ENCODE peak calls at places on chromosomes 2 and 18, in seven cellular contexts. One of them, this sample, is unnamed.

GRCh38 chr2:44479127-44479887 is 117.6 kb downstream of the CAMKMT start:
- DNase-seq in NCI-H510A: peak
- DNase-seq in ELF-1: peak
- DNase-seq in frontal cortex: peak
- DNase-seq in stimulated activated CD4-positive, alpha-beta T cell treated with anti-CD3 and anti-CD28 coated beads, Interleukin-15, amount 100 ng/mL, for 24 hours: peak
- DNase-seq in NCI-H1694: peak
- DNase-seq in anterior cingulate cortex: peak
- DNase-seq in this sample: peak

GRCh38 chr18:9851511-9851910 is 34.3 kb upstream of the TXNDC2 start:
- DNase-seq in NCI-H510A: no peak
- DNase-seq in ELF-1: no peak
- DNase-seq in frontal cortex: no peak
- DNase-seq in stimulated activated CD4-positive, alpha-beta T cell treated with anti-CD3 and anti-CD28 coated beads, Interleukin-15, amount 100 ng/mL, for 24 hours: no peak
- DNase-seq in NCI-H1694: no peak
- DNase-seq in anterior cingulate cortex: no peak
- DNase-seq in this sample: no peak

GRCh38 chr2:239912171-239912937 is 112.8 kb downstream of the NDUFA10 start:
- DNase-seq in NCI-H510A: no peak
- DNase-seq in ELF-1: no peak
- DNase-seq in frontal cortex: no peak
- DNase-seq in stimulated activated CD4-positive, alpha-beta T cell treated with anti-CD3 and anti-CD28 coated beads, Interleukin-15, amount 100 ng/mL, for 24 hours: no peak
- DNase-seq in NCI-H1694: no peak
- DNase-seq in anterior cingulate cortex: no peak
- DNase-seq in this sample: no peak

GRCh38 chr2:28612131-28612812 is 116.4 kb downstream of the PLB1 start:
- DNase-seq in NCI-H510A: no peak
- DNase-seq in ELF-1: no peak
- DNase-seq in frontal cortex: no peak
- DNase-seq in stimulated activated CD4-positive, alpha-beta T cell treated with anti-CD3 and anti-CD28 coated beads, Interleukin-15, amount 100 ng/mL, for 24 hours: no peak
- DNase-seq in NCI-H1694: no peak
- DNase-seq in anterior cingulate cortex: no peak
- DNase-seq in this sample: no peak

GRCh38 chr2:149645391-149645790 is 57.8 kb upstream of the MMADHC start:
- DNase-seq in NCI-H510A: no peak
- DNase-seq in ELF-1: no peak
- DNase-seq in frontal cortex: no peak
- DNase-seq in stimulated activated CD4-positive, alpha-beta T cell treated with anti-CD3 and anti-CD28 coated beads, Interleukin-15, amount 100 ng/mL, for 24 hours: no peak
- DNase-seq in NCI-H1694: no peak
- DNase-seq in anterior cingulate cortex: no peak
- DNase-seq in this sample: no peak

GRCh38 chr18:4581966-4582365 is 126.9 kb upstream of the DLGAP1 start:
- DNase-seq in NCI-H510A: no peak
- DNase-seq in ELF-1: no peak
- DNase-seq in frontal cortex: no peak
- DNase-seq in stimulated activated CD4-positive, alpha-beta T cell treated with anti-CD3 and anti-CD28 coated beads, Interleukin-15, amount 100 ng/mL, for 24 hours: no peak
- DNase-seq in NCI-H1694: no peak
- DNase-seq in anterior cingulate cortex: no peak
- DNase-seq in this sample: no peak

GRCh38 chr2:113005030-113005509 is at the start of gene IL36A:
- DNase-seq in NCI-H510A: no peak
- DNase-seq in ELF-1: no peak
- DNase-seq in frontal cortex: no peak
- DNase-seq in stimulated activated CD4-positive, alpha-beta T cell treated with anti-CD3 and anti-CD28 coated beads, Interleukin-15, amount 100 ng/mL, for 24 hours: no peak
- DNase-seq in NCI-H1694: no peak
- DNase-seq in anterior cingulate cortex: no peak
- DNase-seq in this sample: no peak

GRCh38 chr2:138658187-138658894 is 121.8 kb downstream of the NXPH2 start:
- DNase-seq in NCI-H510A: no peak
- DNase-seq in ELF-1: no peak
- DNase-seq in frontal cortex: no peak
- DNase-seq in stimulated activated CD4-positive, alpha-beta T cell treated with anti-CD3 and anti-CD28 coated beads, Interleukin-15, amount 100 ng/mL, for 24 hours: no peak
- DNase-seq in NCI-H1694: no peak
- DNase-seq in anterior cingulate cortex: no peak
- DNase-seq in this sample: no peak

GRCh38 chr2:231222318-231223000 is 24.0 kb downstream of the ARMC9 start:
- DNase-seq in NCI-H510A: no peak
- DNase-seq in ELF-1: no peak
- DNase-seq in frontal cortex: no peak
- DNase-seq in stimulated activated CD4-positive, alpha-beta T cell treated with anti-CD3 and anti-CD28 coated beads, Interleukin-15, amount 100 ng/mL, for 24 hours: no peak
- DNase-seq in NCI-H1694: no peak
- DNase-seq in anterior cingulate cortex: no peak
- DNase-seq in this sample: no peak

GRCh38 chr2:10522726-10523405 is 74.7 kb upstream of the ODC1 start:
- DNase-seq in NCI-H510A: no peak
- DNase-seq in ELF-1: no peak
- DNase-seq in frontal cortex: no peak
- DNase-seq in stimulated activated CD4-positive, alpha-beta T cell treated with anti-CD3 and anti-CD28 coated beads, Interleukin-15, amount 100 ng/mL, for 24 hours: no peak
- DNase-seq in NCI-H1694: no peak
- DNase-seq in anterior cingulate cortex: no peak
- DNase-seq in this sample: no peak

GRCh38 chr18:34890486-34891085 is 150.6 kb upstream of the MAPRE2 start:
- DNase-seq in NCI-H510A: no peak
- DNase-seq in ELF-1: no peak
- DNase-seq in frontal cortex: no peak
- DNase-seq in stimulated activated CD4-positive, alpha-beta T cell treated with anti-CD3 and anti-CD28 coated beads, Interleukin-15, amount 100 ng/mL, for 24 hours: no peak
- DNase-seq in NCI-H1694: no peak
- DNase-seq in anterior cingulate cortex: no peak
- DNase-seq in this sample: no peak

GRCh38 chr2:96617012-96617411 is 21.1 kb downstream of the KANSL3 start:
- DNase-seq in NCI-H510A: no peak
- DNase-seq in ELF-1: no peak
- DNase-seq in frontal cortex: no peak
- DNase-seq in stimulated activated CD4-positive, alpha-beta T cell treated with anti-CD3 and anti-CD28 coated beads, Interleukin-15, amount 100 ng/mL, for 24 hours: no peak
- DNase-seq in NCI-H1694: no peak
- DNase-seq in anterior cingulate cortex: no peak
- DNase-seq in this sample: no peak

GRCh38 chr18:8450898-8451665 is 158.2 kb upstream of the RAB12 start:
- DNase-seq in NCI-H510A: no peak
- DNase-seq in ELF-1: no peak
- DNase-seq in frontal cortex: no peak
- DNase-seq in stimulated activated CD4-positive, alpha-beta T cell treated with anti-CD3 and anti-CD28 coated beads, Interleukin-15, amount 100 ng/mL, for 24 hours: no peak
- DNase-seq in NCI-H1694: no peak
- DNase-seq in anterior cingulate cortex: no peak
- DNase-seq in this sample: no peak

GRCh38 chr18:77108001-77108692 is 24.4 kb downstream of the MBP start:
- DNase-seq in NCI-H510A: no peak
- DNase-seq in ELF-1: no peak
- DNase-seq in frontal cortex: no peak
- DNase-seq in stimulated activated CD4-positive, alpha-beta T cell treated with anti-CD3 and anti-CD28 coated beads, Interleukin-15, amount 100 ng/mL, for 24 hours: peak
- DNase-seq in NCI-H1694: peak
- DNase-seq in anterior cingulate cortex: peak
- DNase-seq in this sample: no peak

GRCh38 chr2:18194161-18194560 is 315.7 kb downstream of the KCNS3 start:
- DNase-seq in NCI-H510A: no peak
- DNase-seq in ELF-1: no peak
- DNase-seq in frontal cortex: no peak
- DNase-seq in stimulated activated CD4-positive, alpha-beta T cell treated with anti-CD3 and anti-CD28 coated beads, Interleukin-15, amount 100 ng/mL, for 24 hours: no peak
- DNase-seq in NCI-H1694: no peak
- DNase-seq in anterior cingulate cortex: no peak
- DNase-seq in this sample: no peak

GRCh38 chr2:157468931-157469708 is 25.2 kb upstream of the CYTIP start:
- DNase-seq in NCI-H510A: no peak
- DNase-seq in ELF-1: no peak
- DNase-seq in frontal cortex: no peak
- DNase-seq in stimulated activated CD4-positive, alpha-beta T cell treated with anti-CD3 and anti-CD28 coated beads, Interleukin-15, amount 100 ng/mL, for 24 hours: no peak
- DNase-seq in NCI-H1694: no peak
- DNase-seq in anterior cingulate cortex: no peak
- DNase-seq in this sample: no peak

GRCh38 chr2:19689769-19690168 is 212.0 kb downstream of the TTC32 start:
- DNase-seq in NCI-H510A: no peak
- DNase-seq in ELF-1: no peak
- DNase-seq in frontal cortex: no peak
- DNase-seq in stimulated activated CD4-positive, alpha-beta T cell treated with anti-CD3 and anti-CD28 coated beads, Interleukin-15, amount 100 ng/mL, for 24 hours: no peak
- DNase-seq in NCI-H1694: no peak
- DNase-seq in anterior cingulate cortex: no peak
- DNase-seq in this sample: no peak

GRCh38 chr2:66729391-66729790 is 294.5 kb downstream of the MEIS1 start:
- DNase-seq in NCI-H510A: no peak
- DNase-seq in ELF-1: no peak
- DNase-seq in frontal cortex: no peak
- DNase-seq in stimulated activated CD4-positive, alpha-beta T cell treated with anti-CD3 and anti-CD28 coated beads, Interleukin-15, amount 100 ng/mL, for 24 hours: no peak
- DNase-seq in NCI-H1694: no peak
- DNase-seq in anterior cingulate cortex: no peak
- DNase-seq in this sample: no peak

GRCh38 chr18:10927290-10927979 is 221.9 kb downstream of the PIEZO2 start:
- DNase-seq in NCI-H510A: no peak
- DNase-seq in ELF-1: no peak
- DNase-seq in frontal cortex: no peak
- DNase-seq in stimulated activated CD4-positive, alpha-beta T cell treated with anti-CD3 and anti-CD28 coated beads, Interleukin-15, amount 100 ng/mL, for 24 hours: no peak
- DNase-seq in NCI-H1694: no peak
- DNase-seq in anterior cingulate cortex: no peak
- DNase-seq in this sample: no peak

GRCh38 chr2:45380131-45380836 is 230.8 kb downstream of the SRBD1 start:
- DNase-seq in NCI-H510A: no peak
- DNase-seq in ELF-1: no peak
- DNase-seq in frontal cortex: no peak
- DNase-seq in stimulated activated CD4-positive, alpha-beta T cell treated with anti-CD3 and anti-CD28 coated beads, Interleukin-15, amount 100 ng/mL, for 24 hours: no peak
- DNase-seq in NCI-H1694: no peak
- DNase-seq in anterior cingulate cortex: no peak
- DNase-seq in this sample: no peak

GRCh38 chr2:237865623-237866041 is 6.2 kb downstream of the RAMP1 start:
- DNase-seq in NCI-H510A: no peak
- DNase-seq in ELF-1: peak
- DNase-seq in frontal cortex: no peak
- DNase-seq in stimulated activated CD4-positive, alpha-beta T cell treated with anti-CD3 and anti-CD28 coated beads, Interleukin-15, amount 100 ng/mL, for 24 hours: no peak
- DNase-seq in NCI-H1694: peak
- DNase-seq in anterior cingulate cortex: no peak
- DNase-seq in this sample: no peak

GRCh38 chr2:12009323-12009905 is 263.0 kb downstream of the LPIN1 start:
- DNase-seq in NCI-H510A: no peak
- DNase-seq in ELF-1: no peak
- DNase-seq in frontal cortex: no peak
- DNase-seq in stimulated activated CD4-positive, alpha-beta T cell treated with anti-CD3 and anti-CD28 coated beads, Interleukin-15, amount 100 ng/mL, for 24 hours: no peak
- DNase-seq in NCI-H1694: no peak
- DNase-seq in anterior cingulate cortex: no peak
- DNase-seq in this sample: no peak

GRCh38 chr2:120614901-120615300 is 120.8 kb upstream of the GLI2 start:
- DNase-seq in NCI-H510A: no peak
- DNase-seq in ELF-1: no peak
- DNase-seq in frontal cortex: no peak
- DNase-seq in stimulated activated CD4-positive, alpha-beta T cell treated with anti-CD3 and anti-CD28 coated beads, Interleukin-15, amount 100 ng/mL, for 24 hours: no peak
- DNase-seq in NCI-H1694: no peak
- DNase-seq in anterior cingulate cortex: no peak
- DNase-seq in this sample: no peak